ENCODE peak calls at places on chromosomes 4 and X, in nine cellular contexts. E is NCI-H1092; O is H9; Y is AG10803; P is Caki2; H is GM19239; J is foreskin fibroblast; L is CD8-positive, alpha-beta memory T cell; W is activated T-cell treated with anti-CD3 and anti-CD28 coated beads for 48 hours. B is an unnamed sample.

GRCh38 chr4:74042681-74043080 is 4.2 kb upstream of the CXCL3 start:
- DNase-seq in W (no peak), H (no peak), Y (no peak), E (no peak), P (no peak), J (no peak), L (no peak), O (peak; percentile 39), B (peak; percentile 64)

GRCh38 chrX:17596051-17596450 is 141.2 kb upstream of the SCML1 start:
- DNase-seq in J (no peak), E (no peak), O (no peak), H (no peak), Y (no peak), L (no peak), P (peak; percentile 80), W (no peak), B (no peak)

GRCh38 chr4:169398294-169398693 is 127.5 kb upstream of the SH3RF1 start:
- DNase-seq in W (no peak), P (no peak), J (peak; percentile 72), O (no peak), H (no peak), L (no peak), E (no peak), Y (peak; percentile 92), B (no peak)

GRCh38 chr4:5626916-5627315 is 81.4 kb downstream of the EVC2 start:
- DNase-seq in P (no peak), E (no peak), J (no peak), W (no peak), L (no peak), Y (no peak), H (no peak), O (no peak), B (peak; percentile 10)

GRCh38 chr4:6326312-6327060 is 56.8 kb downstream of the WFS1 start:
- DNase-seq in P (no peak), L (no peak), H (no peak), O (no peak), J (no peak), Y (no peak), E (no peak), W (no peak), B (no peak)

GRCh38 chr4:3848323-3848722 is 82.1 kb downstream of the ADRA2C start:
- DNase-seq in H (no peak), W (no peak), O (no peak), J (no peak), P (no peak), E (no peak), Y (no peak), L (no peak), B (no peak)

GRCh38 chr4:110641218-110641617 is 18.3 kb upstream of the PITX2 start:
- DNase-seq in Y (no peak), O (peak; percentile 66), W (no peak), L (no peak), P (no peak), J (no peak), E (no peak), H (no peak), B (no peak)

GRCh38 chrX:107766470-107767140 is 9.0 kb downstream of the TSC22D3 start:
- DNase-seq in O (no peak), J (peak; percentile 64), W (no peak), L (no peak), Y (peak; percentile 12), P (peak; percentile 19), E (no peak), H (no peak), B (no peak)

GRCh38 chr4:52102587-52102986 is 51.5 kb downstream of the SPATA18 start:
- DNase-seq in W (no peak), P (peak; percentile 71), O (no peak), E (no peak), J (peak; percentile 67), L (no peak), Y (no peak), H (no peak), B (no peak)

GRCh38 chr4:61336488-61336887 is 136.4 kb downstream of the ADGRL3 start:
- DNase-seq in Y (no peak), E (peak; percentile 59), L (no peak), W (no peak), P (no peak), O (no peak), H (no peak), J (no peak), B (no peak)

GRCh38 chr4:148215202-148215601 is 227.0 kb downstream of the NR3C2 start:
- DNase-seq in J (no peak), W (no peak), E (no peak), Y (no peak), H (no peak), O (no peak), L (no peak), P (peak; percentile 44), B (no peak)

GRCh38 chrX:45596190-45596808 is 395.6 kb upstream of the DIPK2B start:
- DNase-seq in Y (peak; percentile 25), W (no peak), L (no peak), J (peak; percentile 23), P (no peak), O (no peak), E (no peak), H (no peak), B (no peak)

GRCh38 chr4:37446016-37446415 is 201.5 kb downstream of the NWD2 start:
- DNase-seq in L (no peak), P (no peak), E (no peak), J (no peak), Y (no peak), H (no peak), O (no peak), W (no peak), B (no peak)

GRCh38 chr4:88737304-88738015 is 39.8 kb upstream of the NAP1L5 start:
- DNase-seq in W (no peak), L (peak; percentile 48), Y (no peak), E (no peak), O (no peak), H (peak; percentile 20), P (peak; percentile 92), J (no peak), B (peak; percentile 86)

GRCh38 chr4:99945718-99946345 is 586 bp downstream of the DNAJB14 start:
- DNase-seq in J (peak; percentile 56), L (no peak), O (no peak), W (no peak), H (no peak), P (peak; percentile 39), Y (peak; percentile 27), E (peak; percentile 22), B (peak; percentile 21)

GRCh38 chr4:87555751-87556619 is 26.8 kb upstream of the SPARCL1 start:
- DNase-seq in O (no peak), J (peak; percentile 88), Y (peak; percentile 87), P (peak; percentile 69), E (no peak), H (no peak), W (no peak), L (no peak), B (no peak)

GRCh38 chrX:47146121-47146935 is 1.3 kb downstream of the RBM10 start:
- DNase-seq in E (peak; percentile 15), J (no peak), H (no peak), Y (no peak), L (peak; percentile 10), O (no peak), W (no peak), P (no peak), B (no peak)

GRCh38 chrX:106608016-106608415 is 3.8 kb upstream of the RADX start:
- DNase-seq in W (no peak), J (no peak), O (no peak), H (no peak), E (peak; percentile 72), Y (no peak), L (peak; percentile 36), P (no peak), B (peak; percentile 50)

GRCh38 chr4:13386405-13387107 is 97.6 kb downstream of the RAB28 start:
- DNase-seq in E (no peak), Y (peak; percentile 27), H (no peak), W (no peak), O (no peak), J (no peak), P (no peak), L (no peak), B (no peak)

GRCh38 chrX:46325312-46325877 is 219.8 kb downstream of the ZNF674 start:
- DNase-seq in J (peak; percentile 67), H (no peak), W (peak; percentile 43), E (no peak), P (peak; percentile 97), L (no peak), Y (peak; percentile 62), O (peak; percentile 53), B (no peak)

GRCh38 chr4:24768604-24769003 is 26.8 kb upstream of the SOD3 start:
- DNase-seq in H (peak; percentile 19), J (no peak), Y (no peak), O (no peak), W (no peak), L (no peak), P (no peak), E (no peak), B (no peak)

GRCh38 chr4:155974476-155974749 is 20.7 kb upstream of the CTSO start:
- DNase-seq in O (no peak), L (no peak), Y (no peak), J (no peak), P (no peak), W (no peak), H (no peak), E (no peak), B (no peak)

GRCh38 chr4:107125496-107125895 is 89.4 kb upstream of the DKK2 start:
- DNase-seq in Y (peak; percentile 18), H (no peak), W (no peak), O (no peak), P (no peak), E (no peak), L (no peak), J (peak; percentile 54), B (no peak)

GRCh38 chr4:137961051-137961438 is 281.1 kb downstream of the SLC7A11 start:
- DNase-seq in O (no peak), H (no peak), W (no peak), L (no peak), J (peak; percentile 93), Y (peak; percentile 92), P (no peak), E (no peak), B (no peak)

B was measured in NCI-H510A treated with DMSO at 0.1 percent for 48 hours.